ENCODE peak calls at places on chromosomes 2 and 18, in ten cellular contexts. One of them, this sample, is unnamed.

GRCh38 chr2:240873098-240873788 is 4.6 kb downstream of the AGXT start:
- DNase-seq in left lung: no peak
- DNase-seq in mucosa of descending colon: no peak
- DNase-seq in astrocyte: no peak
- DNase-seq in stomach: no peak
- DNase-seq in GM23248: no peak
- DNase-seq in thoracic aorta: no peak
- DNase-seq in naive thymus-derived CD4-positive, alpha-beta T cell: no peak
- DNase-seq in lung: no peak
- DNase-seq in fibroblast of lung: no peak
- DNase-seq in this sample: no peak

GRCh38 chr18:30616414-30616813 is 426.1 kb downstream of the DSC3 start:
- DNase-seq in mucosa of descending colon: no peak
- DNase-seq in GM23248: no peak
- DNase-seq in left lung: no peak
- DNase-seq in fibroblast of lung: no peak
- DNase-seq in stomach: no peak
- DNase-seq in thoracic aorta: no peak
- DNase-seq in lung: no peak
- DNase-seq in naive thymus-derived CD4-positive, alpha-beta T cell: no peak
- DNase-seq in astrocyte: no peak
- DNase-seq in this sample: no peak

GRCh38 chr2:128311755-128312341 is 6.8 kb downstream of the HS6ST1 start:
- DNase-seq in naive thymus-derived CD4-positive, alpha-beta T cell: no peak
- DNase-seq in astrocyte: no peak
- DNase-seq in thoracic aorta: no peak
- DNase-seq in left lung: peak; percentile 25
- DNase-seq in mucosa of descending colon: no peak
- DNase-seq in stomach: peak; percentile 23
- DNase-seq in fibroblast of lung: no peak
- DNase-seq in GM23248: no peak
- DNase-seq in lung: no peak
- DNase-seq in this sample: no peak

GRCh38 chr2:215358891-215359575 is 47.2 kb downstream of the ATIC start:
- DNase-seq in naive thymus-derived CD4-positive, alpha-beta T cell: no peak
- DNase-seq in stomach: no peak
- DNase-seq in fibroblast of lung: peak; percentile 36
- DNase-seq in lung: no peak
- DNase-seq in GM23248: peak; percentile 50
- DNase-seq in left lung: no peak
- DNase-seq in thoracic aorta: no peak
- DNase-seq in astrocyte: no peak
- DNase-seq in mucosa of descending colon: no peak
- DNase-seq in this sample: no peak

GRCh38 chr18:48546411-48546810 is 7.6 kb downstream of the CTIF start:
- DNase-seq in naive thymus-derived CD4-positive, alpha-beta T cell: no peak
- DNase-seq in left lung: no peak
- DNase-seq in lung: no peak
- DNase-seq in mucosa of descending colon: no peak
- DNase-seq in fibroblast of lung: no peak
- DNase-seq in astrocyte: peak; percentile 54
- DNase-seq in stomach: no peak
- DNase-seq in thoracic aorta: no peak
- DNase-seq in GM23248: peak; percentile 71
- DNase-seq in this sample: no peak

GRCh38 chr2:188596054-188596453 is 304.4 kb downstream of the GULP1 start:
- DNase-seq in mucosa of descending colon: no peak
- DNase-seq in GM23248: no peak
- DNase-seq in stomach: no peak
- DNase-seq in naive thymus-derived CD4-positive, alpha-beta T cell: no peak
- DNase-seq in fibroblast of lung: peak; percentile 32
- DNase-seq in left lung: no peak
- DNase-seq in astrocyte: peak; percentile 63
- DNase-seq in thoracic aorta: no peak
- DNase-seq in lung: no peak
- DNase-seq in this sample: no peak

GRCh38 chr2:42053791-42054656 is 6.2 kb downstream of the PKDCC start:
- DNase-seq in naive thymus-derived CD4-positive, alpha-beta T cell: no peak
- DNase-seq in left lung: no peak
- DNase-seq in fibroblast of lung: no peak
- DNase-seq in thoracic aorta: peak; percentile 47
- DNase-seq in astrocyte: no peak
- DNase-seq in GM23248: no peak
- DNase-seq in lung: no peak
- DNase-seq in mucosa of descending colon: peak; percentile 48
- DNase-seq in stomach: no peak
- DNase-seq in this sample: no peak

GRCh38 chr2:240520974-240521350 is 36.8 kb downstream of the ANKMY1 start:
- DNase-seq in naive thymus-derived CD4-positive, alpha-beta T cell: no peak
- DNase-seq in GM23248: no peak
- DNase-seq in astrocyte: no peak
- DNase-seq in mucosa of descending colon: no peak
- DNase-seq in fibroblast of lung: no peak
- DNase-seq in lung: no peak
- DNase-seq in stomach: no peak
- DNase-seq in thoracic aorta: no peak
- DNase-seq in left lung: no peak
- DNase-seq in this sample: peak; percentile 29

GRCh38 chr2:212904646-212905045 is 246.8 kb downstream of the IKZF2 start:
- DNase-seq in left lung: no peak
- DNase-seq in mucosa of descending colon: no peak
- DNase-seq in stomach: no peak
- DNase-seq in astrocyte: no peak
- DNase-seq in thoracic aorta: no peak
- DNase-seq in lung: no peak
- DNase-seq in GM23248: no peak
- DNase-seq in fibroblast of lung: no peak
- DNase-seq in naive thymus-derived CD4-positive, alpha-beta T cell: no peak
- DNase-seq in this sample: no peak

GRCh38 chr2:177072069-177072468 is 140.5 kb upstream of the HNRNPA3 start:
- DNase-seq in mucosa of descending colon: no peak
- DNase-seq in left lung: no peak
- DNase-seq in lung: no peak
- DNase-seq in fibroblast of lung: no peak
- DNase-seq in naive thymus-derived CD4-positive, alpha-beta T cell: no peak
- DNase-seq in stomach: no peak
- DNase-seq in GM23248: peak; percentile 29
- DNase-seq in thoracic aorta: no peak
- DNase-seq in astrocyte: no peak
- DNase-seq in this sample: no peak
- H3K4me1 ChIP-seq in mucosa of descending colon: no peaks in the 10 kb centered on the region
- H3K4me1 ChIP-seq in left lung: no peaks in the 10 kb centered on the region
- H3K4me1 ChIP-seq in lung: no peaks in the 10 kb centered on the region
- H3K4me1 ChIP-seq in fibroblast of lung: no peaks in the 10 kb centered on the region
- H3K4me1 ChIP-seq in naive thymus-derived CD4-positive, alpha-beta T cell: no peaks in the 10 kb centered on the region
- H3K4me1 ChIP-seq in stomach: no peaks in the 10 kb centered on the region
- H3K4me1 ChIP-seq in GM23248: no peaks in the 10 kb centered on the region
- H3K4me1 ChIP-seq in thoracic aorta: no peaks in the 10 kb centered on the region
- H3K4me1 ChIP-seq in astrocyte: no peaks in the 10 kb centered on the region
- H3K4me1 ChIP-seq in this sample: no peaks in the 10 kb centered on the region

GRCh38 chr2:57877811-57878572 is 168.6 kb upstream of the VRK2 start:
- DNase-seq in left lung: no peak
- DNase-seq in GM23248: no peak
- DNase-seq in fibroblast of lung: no peak
- DNase-seq in stomach: no peak
- DNase-seq in naive thymus-derived CD4-positive, alpha-beta T cell: no peak
- DNase-seq in thoracic aorta: no peak
- DNase-seq in lung: no peak
- DNase-seq in astrocyte: no peak
- DNase-seq in mucosa of descending colon: no peak
- DNase-seq in this sample: no peak

GRCh38 chr2:57881998-57882884 is 164.4 kb upstream of the VRK2 start:
- DNase-seq in thoracic aorta: no peak
- DNase-seq in astrocyte: peak; percentile 41
- DNase-seq in left lung: no peak
- DNase-seq in fibroblast of lung: peak; percentile 52
- DNase-seq in GM23248: peak; percentile 71
- DNase-seq in mucosa of descending colon: peak; percentile 11
- DNase-seq in lung: no peak
- DNase-seq in naive thymus-derived CD4-positive, alpha-beta T cell: no peak
- DNase-seq in stomach: no peak
- DNase-seq in this sample: no peak

GRCh38 chr2:57878573-57878910 is 168.1 kb upstream of the VRK2 start:
- DNase-seq in lung: no peak
- DNase-seq in fibroblast of lung: no peak
- DNase-seq in GM23248: no peak
- DNase-seq in naive thymus-derived CD4-positive, alpha-beta T cell: no peak
- DNase-seq in astrocyte: no peak
- DNase-seq in stomach: no peak
- DNase-seq in mucosa of descending colon: no peak
- DNase-seq in thoracic aorta: no peak
- DNase-seq in left lung: no peak
- DNase-seq in this sample: no peak

GRCh38 chr2:57880967-57881366 is 165.6 kb upstream of the VRK2 start:
- DNase-seq in lung: no peak
- DNase-seq in astrocyte: no peak
- DNase-seq in stomach: no peak
- DNase-seq in GM23248: no peak
- DNase-seq in fibroblast of lung: no peak
- DNase-seq in thoracic aorta: no peak
- DNase-seq in naive thymus-derived CD4-positive, alpha-beta T cell: no peak
- DNase-seq in mucosa of descending colon: no peak
- DNase-seq in left lung: no peak
- DNase-seq in this sample: no peak

GRCh38 chr2:57880446-57880845 is 166.2 kb upstream of the VRK2 start:
- DNase-seq in stomach: no peak
- DNase-seq in naive thymus-derived CD4-positive, alpha-beta T cell: no peak
- DNase-seq in mucosa of descending colon: no peak
- DNase-seq in thoracic aorta: no peak
- DNase-seq in lung: no peak
- DNase-seq in left lung: no peak
- DNase-seq in fibroblast of lung: no peak
- DNase-seq in astrocyte: no peak
- DNase-seq in GM23248: peak; percentile 12
- DNase-seq in this sample: no peak
- H3K4me1 ChIP-seq in stomach: no peaks in the 10 kb centered on the region
- H3K4me1 ChIP-seq in naive thymus-derived CD4-positive, alpha-beta T cell: no peaks in the 10 kb centered on the region
- H3K4me1 ChIP-seq in mucosa of descending colon: no peaks in the 10 kb centered on the region
- H3K4me1 ChIP-seq in thoracic aorta: no peaks in the 10 kb centered on the region
- H3K4me1 ChIP-seq in lung: no peaks in the 10 kb centered on the region
- H3K4me1 ChIP-seq in left lung: no peaks in the 10 kb centered on the region
- H3K4me1 ChIP-seq in fibroblast of lung: peaks cover 2% of the 10 kb centered on the region
- H3K4me1 ChIP-seq in astrocyte: peaks cover 3% of the 10 kb centered on the region
- H3K4me1 ChIP-seq in GM23248: peaks cover 26% of the 10 kb centered on the region
- H3K4me1 ChIP-seq in this sample: no peaks in the 10 kb centered on the region

GRCh38 chr2:98827625-98828368 is 96.9 kb upstream of the MGAT4A start:
- DNase-seq in left lung: no peak
- DNase-seq in astrocyte: no peak
- DNase-seq in mucosa of descending colon: no peak
- DNase-seq in fibroblast of lung: no peak
- DNase-seq in GM23248: no peak
- DNase-seq in lung: no peak
- DNase-seq in stomach: no peak
- DNase-seq in naive thymus-derived CD4-positive, alpha-beta T cell: no peak
- DNase-seq in thoracic aorta: no peak
- DNase-seq in this sample: no peak
- H3K4me1 ChIP-seq in left lung: peaks cover 45% of the 10 kb centered on the region
- H3K4me1 ChIP-seq in astrocyte: no peaks in the 10 kb centered on the region
- H3K4me1 ChIP-seq in mucosa of descending colon: no peaks in the 10 kb centered on the region
- H3K4me1 ChIP-seq in fibroblast of lung: no peaks in the 10 kb centered on the region
- H3K4me1 ChIP-seq in GM23248: no peaks in the 10 kb centered on the region
- H3K4me1 ChIP-seq in lung: peaks cover 13% of the 10 kb centered on the region
- H3K4me1 ChIP-seq in stomach: peaks cover 5% of the 10 kb centered on the region
- H3K4me1 ChIP-seq in naive thymus-derived CD4-positive, alpha-beta T cell: peaks cover 29% of the 10 kb centered on the region
- H3K4me1 ChIP-seq in thoracic aorta: peaks cover 4% of the 10 kb centered on the region
- H3K4me1 ChIP-seq in this sample: no peaks in the 10 kb centered on the region

GRCh38 chr2:150482667-150483260 is 4.7 kb downstream of the RND3 start:
- DNase-seq in lung: no peak
- DNase-seq in mucosa of descending colon: no peak
- DNase-seq in left lung: no peak
- DNase-seq in thoracic aorta: no peak
- DNase-seq in GM23248: no peak
- DNase-seq in naive thymus-derived CD4-positive, alpha-beta T cell: no peak
- DNase-seq in stomach: no peak
- DNase-seq in fibroblast of lung: peak; percentile 14
- DNase-seq in astrocyte: no peak
- DNase-seq in this sample: no peak
- H3K4me1 ChIP-seq in lung: peaks cover 5% of the 10 kb centered on the region
- H3K4me1 ChIP-seq in mucosa of descending colon: peaks cover 47% of the 10 kb centered on the region
- H3K4me1 ChIP-seq in left lung: no peaks in the 10 kb centered on the region
- H3K4me1 ChIP-seq in thoracic aorta: peaks cover 37% of the 10 kb centered on the region
- H3K4me1 ChIP-seq in GM23248: peaks cover 61% of the 10 kb centered on the region
- H3K4me1 ChIP-seq in naive thymus-derived CD4-positive, alpha-beta T cell: no peaks in the 10 kb centered on the region
- H3K4me1 ChIP-seq in stomach: peaks cover 31% of the 10 kb centered on the region
- H3K4me1 ChIP-seq in fibroblast of lung: peaks cover 12% of the 10 kb centered on the region
- H3K4me1 ChIP-seq in astrocyte: peaks cover 62% of the 10 kb centered on the region
- H3K4me1 ChIP-seq in this sample: peaks cover 60% of the 10 kb centered on the region

This sample was measured in right lobe of liver.